ENCODE peak calls at places on chromosome 7, in six cellular contexts. N is neural crest cell, R is NAMALWA, G is mucosa of gallbladder, C is C1 segment of cervical spinal cord, B is left colon. Q is an unnamed sample.

GRCh38 chr7:155815332-155816191 is 3.3 kb upstream of the SHH start:
- DNase-seq in N (peak; percentile 71), R (peak; percentile 68), G (peak; percentile 60), C (no peak), B (peak; percentile 83), Q (peak; percentile 75)

GRCh38 chr7:15561840-15562239 is at the start of gene AGMO:
- DNase-seq in N (no peak), R (no peak), G (peak; percentile 89), C (no peak), B (peak; percentile 87), Q (no peak)

GRCh38 chr7:148264933-148265557 is 325.5 kb upstream of the C7orf33 start:
- DNase-seq in N (no peak), R (peak; percentile 69), G (no peak), C (no peak), B (no peak), Q (no peak)

GRCh38 chr7:45092931-45093235 is 4.1 kb upstream of the NACAD start:
- DNase-seq in N (no peak), R (no peak), G (no peak), C (no peak), B (no peak), Q (no peak)

GRCh38 chr7:28178537-28178936 is 2.1 kb downstream of the JAZF1 start:
- DNase-seq in N (no peak), R (no peak), G (no peak), C (no peak), B (no peak), Q (no peak)

GRCh38 chr7:108335264-108335918 is 120.8 kb downstream of the NRCAM start:
- DNase-seq in N (no peak), R (peak; percentile 30), G (no peak), C (no peak), B (peak; percentile 12), Q (no peak)

GRCh38 chr7:27375958-27376357 is 133.4 kb downstream of the EVX1 start:
- DNase-seq in N (no peak), R (no peak), G (no peak), C (no peak), B (no peak), Q (no peak)

GRCh38 chr7:101517304-101517703 is 111.8 kb downstream of the MYL10 start:
- DNase-seq in N (no peak), R (no peak), G (no peak), C (no peak), B (no peak), Q (no peak)

GRCh38 chr7:157525501-157525915 is 188.7 kb downstream of the DNAJB6 start:
- DNase-seq in N (no peak), R (no peak), G (no peak), C (no peak), B (no peak), Q (no peak)

GRCh38 chr7:93055543-93056107 is 62.2 kb downstream of the SAMD9 start:
- DNase-seq in N (no peak), R (peak; percentile 78), G (no peak), C (no peak), B (no peak), Q (no peak)

GRCh38 chr7:138625849-138626230 is 75.3 kb downstream of the SVOPL start:
- DNase-seq in N (no peak), R (no peak), G (no peak), C (no peak), B (no peak), Q (no peak)

GRCh38 chr7:139284252-139284896 is 53.3 kb downstream of the UBN2 start:
- DNase-seq in N (no peak), R (no peak), G (no peak), C (no peak), B (peak; percentile 8), Q (no peak)

GRCh38 chr7:73519867-73520672 is 2.0 kb downstream of the BAZ1B start:
- DNase-seq in N (no peak), R (peak; percentile 38), G (no peak), C (no peak), B (peak; percentile 25), Q (no peak)

GRCh38 chr7:159143780-159144755 is 599 bp downstream of the VIPR2 start:
- DNase-seq in N (no peak), R (no peak), G (no peak), C (no peak), B (peak; percentile 21), Q (no peak)

GRCh38 chr7:134480730-134481129 is 21.8 kb upstream of the AKR1B1 start:
- DNase-seq in N (no peak), R (no peak), G (peak; percentile 34), C (no peak), B (no peak), Q (no peak)

GRCh38 chr7:78510580-78511188 is 712.1 kb downstream of the PHTF2 start:
- DNase-seq in N (peak; percentile 45), R (peak; percentile 60), G (peak; percentile 25), C (no peak), B (peak; percentile 15), Q (no peak)

GRCh38 chr7:12440229-12440628 is 36.6 kb upstream of the VWDE start:
- DNase-seq in N (no peak), R (no peak), G (no peak), C (no peak), B (no peak), Q (no peak)

GRCh38 chr7:48114115-48114514 is 25.1 kb downstream of the UPP1 start:
- DNase-seq in N (no peak), R (no peak), G (no peak), C (no peak), B (no peak), Q (no peak)

GRCh38 chr7:48004023-48004422 is 24.6 kb upstream of the HUS1 start:
- DNase-seq in N (no peak), R (peak; percentile 57), G (no peak), C (no peak), B (no peak), Q (no peak)

GRCh38 chr7:50595538-50596102 is 30.4 kb upstream of the DDC start:
- DNase-seq in N (peak; percentile 23), R (peak; percentile 34), G (peak; percentile 38), C (no peak), B (peak; percentile 31), Q (no peak)

GRCh38 chr7:22001345-22002004 is 55.8 kb upstream of the CDCA7L start:
- DNase-seq in N (peak; percentile 57), R (peak; percentile 88), G (peak; percentile 33), C (no peak), B (no peak), Q (no peak)

GRCh38 chr7:21104124-21104500 is 317.4 kb upstream of the SP8 start:
- DNase-seq in N (no peak), R (no peak), G (peak; percentile 13), C (no peak), B (peak; percentile 48), Q (no peak)

GRCh38 chr7:35253680-35254495 is at the start of gene TBX20:
- DNase-seq in N (peak; percentile 43), R (no peak), G (peak; percentile 57), C (no peak), B (peak; percentile 72), Q (no peak)

GRCh38 chr7:140568021-140568813 is 72.4 kb downstream of the DENND2A start:
- DNase-seq in N (no peak), R (no peak), G (no peak), C (no peak), B (no peak), Q (no peak)

GRCh38 chr7:55641811-55642210 is 69.5 kb upstream of the VOPP1 start:
- DNase-seq in N (no peak), R (peak; percentile 55), G (no peak), C (no peak), B (no peak), Q (no peak)

GRCh38 chr7:131827421-131827820 is 271.0 kb upstream of the PODXL start:
- DNase-seq in N (no peak), R (no peak), G (no peak), C (no peak), B (no peak), Q (no peak)

GRCh38 chr7:10708447-10708846 is 265.2 kb upstream of the PHF14 start:
- DNase-seq in N (peak; percentile 4), R (peak; percentile 61), G (no peak), C (no peak), B (no peak), Q (no peak)

GRCh38 chr7:150317748-150318444 is 5.3 kb upstream of the LRRC61 start:
- DNase-seq in N (no peak), R (no peak), G (no peak), C (no peak), B (no peak), Q (no peak)

GRCh38 chr7:43575506-43575905 is 7.4 kb upstream of the STK17A start:
- DNase-seq in N (no peak), R (no peak), G (no peak), C (no peak), B (no peak), Q (no peak)

GRCh38 chr7:141708053-141708452 is at the start of gene WEE2:
- DNase-seq in N (no peak), R (no peak), G (no peak), C (no peak), B (no peak), Q (no peak)

GRCh38 chr7:138527746-138528223 is 67.7 kb downstream of the TRIM24 start:
- DNase-seq in N (no peak), R (peak; percentile 15), G (no peak), C (no peak), B (no peak), Q (no peak)

GRCh38 chr7:43096875-43097274 is 15.6 kb upstream of the HECW1 start:
- DNase-seq in N (no peak), R (no peak), G (no peak), C (no peak), B (no peak), Q (no peak)

GRCh38 chr7:123995617-123996326 is 37.1 kb downstream of the TMEM229A start:
- DNase-seq in N (no peak), R (peak; percentile 38), G (no peak), C (no peak), B (no peak), Q (no peak)